ENCODE peak calls at places on chromosomes 13 and 19, in eight cellular contexts. U, V, C, X, Y, K, L and H are unnamed samples.

GRCh38 chr13:111846396-111847174 is 220.4 kb upstream of the SOX1 start:
- DNase-seq in U (no peak), V (no peak), C (peak), X (no peak), Y (no peak), K (no peak), L (no peak), H (no peak)

GRCh38 chr19:35860818-35861639 is 4.3 kb downstream of the KIRREL2 start:
- DNase-seq in U (no peak), V (no peak), C (no peak), X (no peak), Y (no peak), K (peak), L (no peak), H (no peak)

GRCh38 chr13:113552079-113552478 is 32.5 kb upstream of the TFDP1 start:
- DNase-seq in U (no peak), V (no peak), C (no peak), X (no peak), Y (no peak), K (no peak), L (no peak), H (no peak)

GRCh38 chr13:77222000-77222690 is 104.7 kb downstream of the MYCBP2 start:
- DNase-seq in U (no peak), V (no peak), C (no peak), X (no peak), Y (no peak), K (no peak), L (no peak), H (no peak)

GRCh38 chr13:30615851-30616311 is 1.8 kb upstream of the USPL1 start:
- DNase-seq in U (no peak), V (no peak), C (no peak), X (no peak), Y (peak), K (no peak), L (peak), H (no peak)

GRCh38 chr19:7611541-7612279 is 16.0 kb downstream of the CAMSAP3 start:
- DNase-seq in U (no peak), V (no peak), C (no peak), X (no peak), Y (no peak), K (no peak), L (no peak), H (no peak)

GRCh38 chr19:2428756-2429711 is 1.6 kb upstream of the TIMM13 start:
- DNase-seq in U (no peak), V (no peak), C (no peak), X (no peak), Y (no peak), K (no peak), L (no peak), H (no peak)

GRCh38 chr19:54473071-54473941 is at the start of gene CDC42EP5:
- DNase-seq in U (peak), V (peak), C (no peak), X (peak), Y (no peak), K (peak), L (no peak), H (peak)

GRCh38 chr13:114229486-114229885 is 5.2 kb upstream of the CDC16 start:
- DNase-seq in U (no peak), V (no peak), C (no peak), X (no peak), Y (no peak), K (no peak), L (no peak), H (no peak)

GRCh38 chr13:41588899-41589298 is 131.5 kb downstream of the RGCC start:
- DNase-seq in U (no peak), V (peak), C (no peak), X (peak), Y (peak), K (no peak), L (no peak), H (peak)

GRCh38 chr19:31943778-31944177 is 401.6 kb upstream of the ZNF507 start:
- DNase-seq in U (no peak), V (no peak), C (no peak), X (no peak), Y (no peak), K (no peak), L (no peak), H (no peak)